ENCODE peak calls at places on chromosomes 5 and 9, in four cellular contexts. K is A549, Y is HepG2, I is H1. O is an unnamed sample.

GRCh38 chr5:95628933-95629332 is 9.0 kb downstream of the GPR150 start:
- DNase-seq in K (no peak), Y (no peak), I (no peak), O (no peak)

GRCh38 chr9:73219985-73220626 is 68.4 kb downstream of the ANXA1 start:
- DNase-seq in K (no peak), Y (no peak), I (no peak), O (no peak)

GRCh38 chr9:134063088-134063875 is 4.5 kb downstream of the BRD3 start:
- DNase-seq in K (no peak), Y (no peak), I (peak; percentile 40), O (no peak)

GRCh38 chr9:14148501-14149103 is 165.3 kb downstream of the NFIB start:
- DNase-seq in K (no peak), Y (no peak), I (no peak), O (no peak)

GRCh38 chr5:146986469-146986868 is 107.9 kb upstream of the PPP2R2B start:
- DNase-seq in K (no peak), Y (no peak), I (no peak), O (no peak)

GRCh38 chr9:88814521-88815101 is 176.7 kb upstream of the S1PR3 start:
- DNase-seq in K (no peak), Y (no peak), I (peak; percentile 19), O (no peak)

GRCh38 chr9:135698767-135699166 is 514 bp downstream of the SOHLH1 start:
- DNase-seq in K (no peak), Y (no peak), I (peak; percentile 58), O (no peak)

GRCh38 chr5:140996055-140996454 is 29.8 kb downstream of the PCDHAC2 start:
- DNase-seq in K (no peak), Y (no peak), I (no peak), O (no peak)

GRCh38 chr9:93305497-93306020 is 121.6 kb downstream of the WNK2 start:
- DNase-seq in K (no peak), Y (no peak), I (no peak), O (no peak)

DNA sequence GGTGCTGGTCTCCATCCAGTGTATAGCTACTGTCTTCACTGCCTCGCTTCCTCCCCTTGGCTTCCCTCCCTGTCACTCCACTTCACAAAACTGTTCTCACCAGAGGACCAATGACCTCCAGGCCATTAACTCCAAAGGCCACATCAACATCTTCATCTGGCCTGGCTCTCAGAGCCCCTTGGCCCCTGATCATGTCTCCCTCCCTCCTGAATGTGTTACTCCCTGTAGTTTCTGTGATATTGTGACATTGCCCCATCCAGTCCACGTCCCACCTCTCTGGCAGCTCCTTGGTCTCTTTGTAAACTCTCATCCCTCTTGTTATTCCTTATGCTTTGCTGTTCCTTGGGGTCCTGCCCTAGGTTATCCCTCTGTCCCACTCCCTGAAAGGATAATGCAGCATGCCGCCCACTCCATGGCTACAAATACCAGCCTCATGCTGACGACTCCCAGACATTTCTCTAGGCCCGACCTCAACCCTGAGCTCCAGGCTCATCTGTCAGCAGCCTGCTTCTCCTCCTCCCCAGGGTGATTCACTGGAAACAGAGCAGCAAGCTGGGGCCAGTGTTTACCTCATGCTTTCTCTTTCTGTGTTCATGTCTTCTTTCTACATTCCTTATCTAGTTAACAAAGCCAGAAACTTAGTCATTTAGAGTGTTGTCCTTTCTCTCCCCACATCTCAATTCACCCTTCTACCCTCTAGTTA is 312.2 kb downstream of the SPOCK1 start:
- DNase-seq in K (no peak), Y (no peak), I (no peak), O (no peak)
- TF ChIP-seq PHF8 in K (no peak), Y (no peak), I (no peak), O (no peak)

GRCh38 chr5:128035689-128036088 is 47.9 kb upstream of the SLC12A2 start:
- DNase-seq in K (no peak), Y (no peak), I (no peak), O (no peak)
- TF ChIP-seq PHF8 in K (no peak), Y (no peak), I (no peak), O (no peak)

GRCh38 chr9:6805532-6805931 is 47.8 kb downstream of the KDM4C start:
- DNase-seq in K (no peak), Y (no peak), I (peak; percentile 3), O (no peak)
- TF ChIP-seq PHF8 in K (no peak), Y (no peak), I (no peak), O (no peak)

GRCh38 chr9:21746550-21746949 is 55.9 kb upstream of the MTAP start:
- DNase-seq in K (no peak), Y (no peak), I (no peak), O (no peak)

GRCh38 chr9:21741151-21741550 is 61.3 kb upstream of the MTAP start:
- DNase-seq in K (no peak), Y (no peak), I (no peak), O (no peak)

GRCh38 chr9:21744320-21744719 is 58.1 kb upstream of the MTAP start:
- DNase-seq in K (no peak), Y (no peak), I (no peak), O (no peak)

GRCh38 chr9:21747171-21747570 is 55.3 kb upstream of the MTAP start:
- DNase-seq in K (no peak), Y (no peak), I (no peak), O (no peak)

DNA sequence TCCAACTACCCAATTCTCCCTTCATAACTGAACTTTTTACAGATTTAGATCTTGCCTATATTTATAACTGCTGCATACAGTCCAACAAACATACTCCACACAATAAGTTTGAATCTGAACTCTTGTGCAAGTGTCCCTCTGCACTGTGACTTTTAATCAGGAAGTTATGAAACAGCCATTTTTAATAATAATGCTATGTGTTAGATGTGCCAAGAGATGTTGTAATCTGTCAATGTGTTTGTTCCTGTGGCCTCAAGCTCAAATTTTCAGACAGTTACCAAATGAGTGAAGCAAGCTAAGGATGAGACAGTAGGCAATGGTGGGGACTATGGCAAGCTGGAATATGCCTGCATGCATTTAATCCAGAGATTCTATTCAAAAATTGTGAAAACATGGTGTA is 57.6 kb upstream of the MTAP start:
- DNase-seq in K (no peak), Y (no peak), I (no peak), O (no peak)
- TF ChIP-seq PHF8 in K (no peak), Y (no peak), I (no peak), O (no peak)

GRCh38 chr5:64876203-64876602 is 107.5 kb downstream of the CWC27 start:
- DNase-seq in K (no peak), Y (no peak), I (no peak), O (no peak)
- TF ChIP-seq PHF8 in K (no peak), Y (no peak), I (no peak), O (no peak)

GRCh38 chr5:37871023-37871815 is 31.4 kb upstream of the GDNF start:
- DNase-seq in K (no peak), Y (no peak), I (no peak), O (no peak)
- TF ChIP-seq PHF8 in K (no peak), Y (no peak), I (no peak), O (no peak)

DNA sequence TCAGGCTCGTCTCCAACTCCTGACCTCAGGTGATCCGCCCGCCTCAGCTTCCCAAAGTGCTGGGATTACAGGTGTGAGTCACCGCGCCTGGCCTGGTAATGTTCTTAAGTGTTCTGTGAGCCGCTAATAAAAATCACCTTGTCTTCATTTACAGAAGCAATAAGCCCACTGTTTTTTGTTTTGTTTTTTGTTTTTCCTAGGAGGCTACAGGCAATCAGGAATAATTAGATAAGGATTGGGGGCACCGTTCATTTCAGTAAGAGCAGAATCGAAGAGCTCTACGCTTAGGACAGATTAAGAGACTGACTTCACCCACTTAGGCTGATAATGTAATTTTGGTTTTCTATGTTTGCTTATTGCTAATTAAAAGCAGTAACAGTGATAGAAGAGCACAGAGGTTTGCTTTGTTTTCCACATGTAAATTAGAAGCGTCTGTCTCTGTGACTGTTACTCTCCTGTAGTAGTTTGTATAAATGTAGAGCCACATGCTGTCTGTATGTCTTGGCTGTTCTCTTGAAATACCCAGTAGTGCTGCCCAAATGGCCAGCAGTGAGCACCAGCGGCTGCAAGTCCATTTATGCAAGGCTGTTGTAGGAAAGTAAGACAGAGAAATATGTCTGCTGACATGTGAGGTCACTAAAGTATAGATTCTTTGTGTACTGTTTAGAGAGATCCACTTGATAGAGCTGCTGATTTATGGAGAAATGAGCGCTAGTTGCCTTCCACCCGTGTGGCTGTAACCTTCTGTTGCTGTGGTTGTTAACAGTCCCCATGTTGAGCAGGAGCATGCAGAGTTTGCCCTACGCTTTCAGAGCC is 30.5 kb downstream of the TRIO start:
- DNase-seq in K (no peak), Y (no peak), I (no peak), O (no peak)
- TF ChIP-seq PHF8 in K (no peak), Y (no peak), I (no peak), O (no peak)

DNA sequence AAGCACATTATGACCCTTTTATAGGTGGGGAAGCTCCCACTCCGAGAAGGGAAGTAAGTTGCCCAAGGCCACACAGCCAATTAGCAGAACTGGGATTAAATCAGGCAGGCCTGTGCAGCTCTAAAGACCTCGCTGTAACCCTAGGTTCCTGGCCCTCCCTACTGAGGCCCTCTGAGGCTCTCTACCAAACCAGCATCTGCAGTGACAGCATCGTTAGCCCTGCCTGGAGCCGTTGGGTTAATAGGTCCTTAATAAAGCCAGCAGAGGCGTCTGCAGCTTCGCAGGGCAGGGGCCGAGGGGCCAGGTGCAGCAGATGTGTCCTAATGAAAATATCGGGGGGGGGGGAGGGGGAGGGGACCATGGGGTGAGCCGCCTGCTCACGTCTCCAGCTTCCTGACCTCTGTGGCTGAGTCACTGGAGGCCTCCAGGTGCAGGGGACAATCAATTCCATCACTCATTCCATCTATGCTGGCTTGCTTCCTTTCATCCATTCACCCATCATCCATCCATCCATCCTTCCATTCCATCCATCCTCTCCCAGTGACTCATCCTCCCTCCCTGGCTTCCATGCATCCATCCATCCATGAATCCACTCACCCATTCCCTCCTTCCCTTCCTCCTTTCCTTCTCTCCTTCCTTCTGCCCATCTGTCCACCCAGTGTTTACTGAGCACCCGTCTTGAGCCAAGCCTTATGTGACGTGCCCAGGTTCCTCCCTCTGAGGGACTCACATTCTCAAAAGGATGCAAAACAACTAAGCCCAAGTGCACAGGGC is 203.9 kb downstream of the C9orf50 start:
- DNase-seq in K (no peak), Y (no peak), I (no peak), O (no peak)
- TF ChIP-seq PHF8 in K (no peak), Y (no peak), I (no peak), O (no peak)

GRCh38 chr9:108108290-108108689 is 618.7 kb upstream of the KLF4 start:
- DNase-seq in K (no peak), Y (no peak), I (no peak), O (peak; percentile 50)

GRCh38 chr9:108117775-108118174 is 628.2 kb upstream of the KLF4 start:
- DNase-seq in K (no peak), Y (no peak), I (no peak), O (no peak)

GRCh38 chr9:108108802-108109448 is 619.4 kb upstream of the KLF4 start:
- DNase-seq in K (no peak), Y (peak; percentile 52), I (no peak), O (peak; percentile 45)

GRCh38 chr9:108109927-108110326 is 620.4 kb upstream of the KLF4 start:
- DNase-seq in K (no peak), Y (no peak), I (no peak), O (no peak)

DNA sequence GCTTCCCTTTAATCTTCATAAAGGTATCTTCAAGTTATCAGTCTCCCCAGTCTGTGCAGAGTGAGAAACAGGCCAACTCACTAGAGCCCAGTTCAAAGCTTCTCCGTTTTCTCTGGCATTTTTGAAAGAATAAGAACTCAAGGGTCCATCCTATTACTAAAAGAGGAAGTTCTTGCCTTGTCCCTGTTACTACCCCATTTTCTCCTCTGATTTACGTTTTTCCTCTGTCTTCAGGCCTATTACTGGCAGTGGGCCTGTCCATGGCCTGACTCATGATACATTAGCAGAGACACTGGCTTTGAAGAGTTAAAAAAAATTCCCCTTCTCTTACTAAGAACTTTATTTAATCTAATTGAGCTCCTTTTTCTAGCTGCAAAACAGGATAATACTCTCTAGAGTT is 624.0 kb upstream of the KLF4 start:
- DNase-seq in K (no peak), Y (no peak), I (no peak), O (no peak)
- TF ChIP-seq PHF8 in K (no peak), Y (no peak), I (no peak), O (no peak)